ENCODE peak calls at places on chromosomes 6 and 20, in five cellular contexts. C, T, O, S and F are unnamed samples.

GRCh38 chr6:145071836-145072235 is 663.5 kb downstream of the EPM2A start:
- DNase-seq in C (no peak), T (no peak), O (no peak), S (no peak), F (no peak)

GRCh38 chr6:41187924-41188886 is 12.7 kb downstream of the TREML2 start:
- DNase-seq in C (no peak), T (no peak), O (no peak), S (no peak), F (no peak)

GRCh38 chr6:43269273-43270007 is 26.2 kb downstream of the TTBK1 start:
- DNase-seq in C (no peak), T (no peak), O (no peak), S (peak), F (no peak)

GRCh38 chr6:89372506-89372901 is 20.0 kb upstream of the UBE2J1 start:
- DNase-seq in C (no peak), T (no peak), O (no peak), S (no peak), F (no peak)

GRCh38 chr20:46739441-46740213 is 30.2 kb downstream of the SLC2A10 start:
- DNase-seq in C (no peak), T (no peak), O (peak), S (no peak), F (no peak)

GRCh38 chr6:1619666-1620503 is 10.2 kb downstream of the FOXC1 start:
- DNase-seq in C (no peak), T (no peak), O (no peak), S (no peak), F (peak)

GRCh38 chr20:38894091-38894847 is 31.9 kb upstream of the FAM83D start:
- DNase-seq in C (no peak), T (peak), O (no peak), S (peak), F (no peak)

GRCh38 chr20:35263609-35264223 is 14.2 kb downstream of the MMP24OS start:
- DNase-seq in C (peak), T (peak), O (no peak), S (no peak), F (no peak)

GRCh38 chr20:45828589-45828988 is 1.5 kb upstream of the TNNC2 start:
- DNase-seq in C (no peak), T (no peak), O (no peak), S (no peak), F (no peak)

GRCh38 chr20:41524980-41525613 is 93.1 kb downstream of the CHD6 start:
- DNase-seq in C (no peak), T (no peak), O (no peak), S (peak), F (peak)

GRCh38 chr6:53492860-53493634 is 51.9 kb downstream of the GCLC start:
- DNase-seq in C (peak), T (peak), O (peak), S (peak), F (peak)

GRCh38 chr6:114537977-114538376 is 195.2 kb upstream of the HS3ST5 start:
- DNase-seq in C (no peak), T (no peak), O (no peak), S (no peak), F (no peak)

GRCh38 chr6:44056392-44057237 is 70.6 kb downstream of the MRPL14 start:
- DNase-seq in C (no peak), T (no peak), O (no peak), S (no peak), F (peak)

GRCh38 chr6:112912351-112913101 is 565.4 kb downstream of the RFPL4B start:
- DNase-seq in C (no peak), T (no peak), O (no peak), S (no peak), F (peak)

GRCh38 chr20:60558491-60558890 is 600.3 kb downstream of the CDH26 start:
- DNase-seq in C (no peak), T (no peak), O (no peak), S (no peak), F (no peak)

GRCh38 chr20:1537731-1538058 is 19.8 kb downstream of the SIRPD start:
- DNase-seq in C (no peak), T (no peak), O (no peak), S (no peak), F (no peak)

GRCh38 chr20:52918311-52918710 is 53.8 kb upstream of the TSHZ2 start:
- DNase-seq in C (no peak), T (no peak), O (no peak), S (no peak), F (no peak)
- TF ChIP-seq MAX in C (no peak), T (no peak), O (no peak), S (no peak), F (no peak)

GRCh38 chr20:49278036-49278816 is at the start of gene ZNFX1:
- DNase-seq in C (peak), T (peak), O (peak), S (peak), F (peak)

GRCh38 chr20:49276201-49276894 is 1.5 kb downstream of the ZNFX1 start:
- DNase-seq in C (no peak), T (no peak), O (no peak), S (peak), F (peak)

GRCh38 chr20:49276895-49277785 is 717 bp downstream of the ZNFX1 start:
- DNase-seq in C (no peak), T (no peak), O (no peak), S (peak), F (no peak)

GRCh38 chr20:49278817-49279676 is 1.2 kb upstream of the ZNFX1 start:
- DNase-seq in C (peak), T (no peak), O (no peak), S (peak), F (no peak)

GRCh38 chr20:49277786-49278035 is 146 bp downstream of the ZNFX1 start:
- DNase-seq in C (no peak), T (no peak), O (no peak), S (no peak), F (no peak)
- TF ChIP-seq POLR2A in C (no peak), T (no peak), O (no peak), S (no peak), F (no peak)

GRCh38 chr6:142011775-142012174 is 121.0 kb upstream of the GJE1 start:
- DNase-seq in C (no peak), T (no peak), O (no peak), S (no peak), F (no peak)

GRCh38 chr6:142013286-142013685 is 119.4 kb upstream of the GJE1 start:
- DNase-seq in C (no peak), T (peak), O (peak), S (no peak), F (peak)

GRCh38 chr6:142013875-142014495 is 118.7 kb upstream of the GJE1 start:
- DNase-seq in C (no peak), T (no peak), O (peak), S (no peak), F (peak)

GRCh38 chr6:142015011-142015410 is 117.7 kb upstream of the GJE1 start:
- DNase-seq in C (no peak), T (no peak), O (peak), S (no peak), F (no peak)

DNA sequence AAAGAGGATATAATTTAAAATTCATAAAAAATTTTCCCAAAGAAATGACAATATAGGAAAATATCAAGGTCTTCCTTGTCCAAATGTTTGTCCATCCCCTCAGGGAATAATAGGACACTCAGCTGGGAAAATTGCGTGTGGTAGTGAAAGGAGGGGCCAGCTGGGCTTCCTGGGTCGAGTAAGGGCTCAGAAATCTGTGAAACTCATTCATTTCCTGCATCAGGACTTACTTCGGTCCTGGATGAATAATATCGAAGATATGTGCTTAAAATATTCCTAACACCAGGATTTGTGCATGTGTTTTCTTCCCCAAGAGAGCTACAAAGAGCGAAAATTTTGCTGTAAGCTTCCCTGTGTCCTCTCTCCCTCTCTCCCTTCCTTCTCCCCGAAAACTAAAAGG is 118.2 kb upstream of the GJE1 start:
- DNase-seq in C (no peak), T (peak), O (peak), S (no peak), F (peak)
- H3K27ac ChIP-seq in C (no peak), T (peak), O (peak), S (no peak), F (peak)

GRCh38 chr6:167701010-167701409 is 125.7 kb upstream of the AFDN start:
- DNase-seq in C (no peak), T (no peak), O (no peak), S (no peak), F (no peak)

GRCh38 chr6:167697316-167697715 is 129.4 kb upstream of the AFDN start:
- DNase-seq in C (no peak), T (no peak), O (no peak), S (no peak), F (no peak)

GRCh38 chr6:167700199-167700598 is 126.5 kb upstream of the AFDN start:
- DNase-seq in C (no peak), T (no peak), O (no peak), S (no peak), F (no peak)

GRCh38 chr6:167698540-167698939 is 128.2 kb upstream of the AFDN start:
- DNase-seq in C (no peak), T (no peak), O (no peak), S (no peak), F (no peak)

GRCh38 chr6:167699141-167700036 is 127.3 kb upstream of the AFDN start:
- DNase-seq in C (no peak), T (no peak), O (no peak), S (no peak), F (peak)
- TF ChIP-seq MAX in C (no peak), T (no peak), O (no peak), S (no peak), F (no peak)

DNA sequence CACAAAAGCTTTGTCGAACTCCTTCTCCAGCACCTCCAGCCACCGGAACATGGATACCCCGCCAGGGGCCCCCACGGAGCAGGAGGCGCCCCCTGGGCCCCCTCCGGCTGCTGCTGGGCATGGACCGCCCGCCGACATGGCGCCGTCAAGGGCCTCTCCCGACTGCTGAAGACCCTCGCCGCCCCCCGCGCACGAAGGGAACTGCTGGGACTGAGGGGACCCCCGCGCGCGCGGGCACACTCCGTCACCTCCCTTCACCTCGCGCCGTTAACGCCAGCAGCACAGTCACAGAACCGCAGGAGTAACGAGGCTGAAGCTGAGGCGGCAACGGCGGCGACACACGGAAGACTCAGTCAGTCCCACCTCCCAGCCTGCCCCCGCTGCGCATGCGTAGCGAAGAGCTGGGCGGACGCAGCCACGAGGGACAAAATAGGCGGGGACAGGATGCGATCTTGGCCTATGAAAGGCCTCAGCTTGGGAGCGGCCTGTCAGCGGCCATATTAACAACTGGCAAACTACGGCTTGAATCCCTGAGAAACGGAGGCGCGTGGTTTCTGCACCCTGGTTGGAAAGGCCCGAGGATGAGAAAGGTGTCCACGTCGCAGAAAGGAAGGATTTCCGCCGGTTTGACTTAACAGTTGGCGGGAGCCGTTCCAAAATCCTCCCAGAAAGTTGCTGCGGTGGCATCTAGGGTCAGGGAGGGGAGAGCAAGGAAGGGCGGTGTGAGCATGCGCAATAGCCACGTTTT is at the start of gene GOPC:
- DNase-seq in C (peak), T (peak), O (peak), S (peak), F (peak)
- TF ChIP-seq POLR2A in C (peak), T (peak), O (peak), S (peak), F (peak)

DNA sequence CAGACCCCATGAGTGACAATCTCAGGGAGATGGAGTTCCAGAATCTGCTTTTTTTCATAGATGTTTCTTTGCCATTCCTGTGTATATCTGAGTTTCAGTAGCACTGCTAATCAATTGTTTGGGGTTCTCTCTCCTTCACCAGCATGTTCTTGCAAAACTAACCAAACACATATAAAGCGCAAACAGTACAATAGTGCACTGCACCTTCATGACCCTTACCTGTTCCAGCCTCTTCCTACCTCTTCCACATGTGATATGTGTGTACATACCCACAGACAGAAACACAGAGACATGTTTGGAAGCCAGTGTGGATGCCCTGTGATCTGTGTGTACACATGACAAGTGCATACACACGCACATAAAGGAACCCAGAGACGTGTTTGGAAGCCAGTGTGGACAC is 1.8 kb upstream of the CEP43 start:
- DNase-seq in C (peak), T (no peak), O (no peak), S (no peak), F (no peak)
- H3K27ac ChIP-seq in C (peak), T (no peak), O (no peak), S (peak), F (no peak)

DNA sequence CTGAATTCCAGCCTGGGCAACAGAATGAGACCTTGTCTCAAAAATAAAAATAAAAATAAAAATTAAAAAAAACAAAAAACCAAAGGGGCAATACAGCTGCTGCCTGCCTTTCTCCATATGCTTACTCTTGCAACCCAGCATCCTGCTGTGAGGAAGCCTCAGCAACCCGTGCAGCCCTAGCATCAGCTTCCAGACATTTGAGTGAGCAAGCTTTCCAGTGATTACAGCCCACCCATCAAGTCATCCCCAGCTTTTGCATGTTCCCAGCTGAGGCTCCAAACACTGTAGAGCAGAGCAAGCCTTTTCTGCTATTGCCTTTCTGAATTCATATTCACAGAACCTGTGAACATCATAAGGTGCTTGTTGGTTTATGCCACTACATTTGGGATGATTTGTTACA is 93.8 kb downstream of the SASH1 start:
- DNase-seq in C (no peak), T (no peak), O (no peak), S (no peak), F (no peak)
- TF ChIP-seq MAX in C (no peak), T (no peak), O (no peak), S (no peak), F (no peak)

GRCh38 chr6:149482542-149483261 is 2.1 kb downstream of the ZC3H12D start:
- DNase-seq in C (no peak), T (no peak), O (no peak), S (no peak), F (no peak)
- TF ChIP-seq POLR2A in C (no peak), T (no peak), O (no peak), S (no peak), F (no peak)

DNA sequence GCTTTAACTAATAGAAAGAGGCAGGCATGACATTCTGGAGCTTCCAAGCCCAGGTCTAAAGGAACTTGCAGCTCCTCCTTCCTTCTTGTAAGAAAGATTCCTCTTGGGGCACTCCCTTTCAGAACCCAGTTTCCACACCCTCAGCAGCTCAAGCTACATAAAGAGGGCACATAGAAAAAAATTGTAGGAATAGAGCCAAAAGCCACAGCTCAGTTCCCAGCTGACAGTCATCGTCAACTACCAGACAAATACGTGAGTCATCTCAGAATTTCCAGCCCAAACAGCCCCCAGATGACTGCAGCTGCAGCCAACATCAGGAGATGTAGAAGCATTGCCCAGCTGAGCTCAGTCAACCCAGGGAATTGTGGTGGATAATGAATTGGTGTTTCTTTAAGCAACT is 349.8 kb upstream of the ARID1B start:
- DNase-seq in C (no peak), T (peak), O (no peak), S (no peak), F (peak)
- H3K27ac ChIP-seq in C (no peak), T (no peak), O (no peak), S (no peak), F (no peak)

GRCh38 chr20:52031574-52032303 is 159.8 kb downstream of the ZFP64 start:
- DNase-seq in C (peak), T (no peak), O (no peak), S (no peak), F (peak)
- TF ChIP-seq MAX in C (peak), T (peak), O (no peak), S (no peak), F (no peak)